ENCODE peak calls at places on chromosomes 16 and 17, in five cellular contexts. B is IMR-90, R is H9, V is GM12878, L is colonic mucosa. N is an unnamed sample.

GRCh38 chr16:87321336-87322107 is 4.3 kb upstream of the C16orf95 start:
- DNase-seq in B (no peak), R (no peak), V (no peak), L (no peak), N (no peak)

GRCh38 chr17:9529033-9529748 is 46.4 kb downstream of the STX8 start:
- DNase-seq in B (peak; percentile 56), R (no peak), V (no peak), L (no peak), N (peak; percentile 10)

GRCh38 chr17:72270530-72270929 is 149.7 kb downstream of the SOX9 start:
- DNase-seq in B (peak; percentile 3), R (no peak), V (no peak), L (no peak), N (no peak)

GRCh38 chr17:58391302-58391984 is 25.9 kb downstream of the RNF43 start:
- DNase-seq in B (no peak), R (no peak), V (no peak), L (peak; percentile 96), N (no peak)

GRCh38 chr17:6153416-6153815 is 83.2 kb downstream of the WSCD1 start:
- DNase-seq in B (no peak), R (no peak), V (no peak), L (no peak), N (no peak)

GRCh38 chr16:85309656-85310587 is 197.7 kb upstream of the CIBAR2 start:
- DNase-seq in B (no peak), R (peak; percentile 61), V (no peak), L (no peak), N (no peak)

GRCh38 chr17:30450125-30451027 is 26.8 kb upstream of the GOSR1 start:
- DNase-seq in B (peak; percentile 33), R (no peak), V (no peak), L (no peak), N (no peak)

GRCh38 chr17:58283674-58284612 is 3.2 kb upstream of the MPO start:
- DNase-seq in B (no peak), R (no peak), V (no peak), L (no peak), N (no peak)

GRCh38 chr17:11589706-11590105 is 8.6 kb upstream of the DNAH9 start:
- DNase-seq in B (no peak), R (peak; percentile 11), V (no peak), L (no peak), N (peak; percentile 16)

GRCh38 chr17:12959441-12959840 is 58.4 kb downstream of the ELAC2 start:
- DNase-seq in B (peak; percentile 69), R (no peak), V (no peak), L (no peak), N (no peak)

GRCh38 chr16:17419266-17419665 is 51.5 kb downstream of the XYLT1 start:
- DNase-seq in B (no peak), R (no peak), V (no peak), L (no peak), N (no peak)

GRCh38 chr16:19777061-19777460 is 59.0 kb downstream of the IQCK start:
- DNase-seq in B (no peak), R (no peak), V (no peak), L (no peak), N (no peak)

GRCh38 chr17:45092932-45093430 is 31.9 kb downstream of the NMT1 start:
- DNase-seq in B (peak; percentile 99), R (no peak), V (no peak), L (peak; percentile 47), N (no peak)

GRCh38 chr17:21355586-21355985 is 20.6 kb upstream of the KCNJ12 start:
- DNase-seq in B (no peak), R (no peak), V (no peak), L (no peak), N (no peak)

GRCh38 chr16:74811911-74812310 is 37.3 kb upstream of the FA2H start:
- DNase-seq in B (no peak), R (no peak), V (no peak), L (no peak), N (no peak)

GRCh38 chr17:28968914-28969295 is 17.6 kb upstream of the PHF12 start:
- DNase-seq in B (no peak), R (no peak), V (no peak), L (no peak), N (no peak)

GRCh38 chr17:60039509-60040442 is 38.9 kb downstream of the HEATR6 start:
- DNase-seq in B (no peak), R (no peak), V (no peak), L (no peak), N (no peak)

GRCh38 chr17:64401244-64401860 is 10.7 kb upstream of the PECAM1 start:
- DNase-seq in B (no peak), R (no peak), V (no peak), L (no peak), N (no peak)

GRCh38 chr16:86213427-86214205 is 296.7 kb upstream of the FOXF1 start:
- DNase-seq in B (no peak), R (no peak), V (no peak), L (no peak), N (no peak)

GRCh38 chr16:50234771-50235556 is 31.4 kb upstream of the ADCY7 start:
- DNase-seq in B (peak; percentile 67), R (no peak), V (no peak), L (no peak), N (no peak)

GRCh38 chr16:47064775-47065174 is 79.0 kb downstream of the NETO2 start:
- DNase-seq in B (no peak), R (peak; percentile 20), V (no peak), L (no peak), N (no peak)

DNA sequence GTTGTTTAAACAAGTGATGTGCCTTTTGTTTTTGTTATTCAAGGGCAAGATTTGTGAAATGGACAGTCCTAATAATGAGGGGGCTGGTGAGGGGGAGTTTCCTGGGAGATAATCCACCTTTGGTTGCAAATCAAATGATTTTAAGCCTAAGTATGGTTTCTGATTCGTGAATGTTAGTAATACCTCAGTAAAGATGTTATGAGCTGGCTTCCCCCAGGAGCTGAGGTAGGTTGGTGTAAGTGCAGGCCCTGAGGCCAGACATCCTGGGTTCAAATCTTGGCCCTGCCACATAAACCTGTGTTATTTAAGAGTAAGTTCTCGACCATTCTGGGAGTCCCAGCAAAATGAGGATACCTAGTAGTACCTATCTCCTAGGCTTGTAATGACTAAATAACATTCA is 1.5 kb downstream of the SNX29 start:
- DNase-seq in B (no peak), R (no peak), V (no peak), L (no peak), N (no peak)
- H3K9ac ChIP-seq in B (no peak overlapping the region), R (no peak overlapping the region), V (peak overlapping the region; percentile 79), L (peak overlapping the region; percentile 24), N (no peak overlapping the region)

DNA sequence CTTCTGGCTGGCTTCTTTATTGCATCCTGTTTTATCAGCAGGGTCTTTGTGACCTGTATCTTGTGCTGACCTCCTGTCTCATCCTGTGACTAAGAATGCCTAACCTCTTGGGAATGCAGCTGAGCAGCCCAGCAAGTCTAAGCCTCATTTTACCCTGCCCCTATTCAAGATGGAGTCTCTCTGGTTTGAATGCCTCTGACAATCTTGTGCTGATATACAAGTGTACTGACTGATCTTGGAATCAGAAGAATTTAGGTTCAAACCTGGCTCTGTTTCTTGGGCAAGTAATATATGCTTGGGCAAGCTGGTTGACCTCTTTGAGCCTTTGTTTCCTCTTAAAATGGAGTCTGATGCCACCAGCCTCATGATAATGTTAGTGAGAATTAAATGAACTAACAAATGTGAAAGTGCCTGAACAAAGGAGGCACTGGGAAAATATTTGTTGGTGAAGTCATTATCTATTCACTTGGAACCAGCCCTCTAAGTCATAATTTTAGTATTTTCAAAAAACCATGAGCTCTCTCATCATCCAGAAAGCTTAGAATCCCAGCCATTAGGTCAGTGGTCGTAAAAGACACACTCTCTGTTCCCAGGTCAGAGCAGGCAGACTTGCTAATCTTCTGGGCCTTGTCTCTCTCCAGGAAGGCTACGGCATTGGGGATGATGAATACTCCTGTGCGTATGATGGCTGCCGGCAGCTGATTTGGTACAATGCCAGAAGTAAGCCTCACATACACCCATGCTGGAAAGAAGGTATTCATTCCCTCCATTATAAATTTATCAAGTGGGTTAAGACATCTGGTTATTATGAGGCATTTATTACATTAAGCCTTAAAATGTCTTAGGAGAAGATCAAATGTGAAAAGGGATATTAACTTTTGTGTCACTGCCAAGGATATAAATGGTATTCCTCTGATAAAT is 18.1 kb upstream of the ARL2BP start:
- DNase-seq in B (no peak), R (no peak), V (no peak), L (no peak), N (no peak)
- H3K27ac ChIP-seq in B (no peak overlapping the region), R (no peak overlapping the region), V (no peak overlapping the region), L (no peak overlapping the region), N (no peak overlapping the region)

GRCh38 chr16:88511060-88511459 is 58.0 kb downstream of the ZFPM1 start:
- DNase-seq in B (no peak), R (no peak), V (no peak), L (no peak), N (no peak)

GRCh38 chr16:88510091-88510719 is 57.1 kb downstream of the ZFPM1 start:
- DNase-seq in B (no peak), R (no peak), V (no peak), L (no peak), N (peak; percentile 5)

GRCh38 chr16:88508376-88508867 is 55.3 kb downstream of the ZFPM1 start:
- DNase-seq in B (no peak), R (no peak), V (no peak), L (no peak), N (no peak)

GRCh38 chr16:88508868-88509748 is 56.0 kb downstream of the ZFPM1 start:
- DNase-seq in B (no peak), R (no peak), V (no peak), L (peak; percentile 81), N (no peak)

DNA sequence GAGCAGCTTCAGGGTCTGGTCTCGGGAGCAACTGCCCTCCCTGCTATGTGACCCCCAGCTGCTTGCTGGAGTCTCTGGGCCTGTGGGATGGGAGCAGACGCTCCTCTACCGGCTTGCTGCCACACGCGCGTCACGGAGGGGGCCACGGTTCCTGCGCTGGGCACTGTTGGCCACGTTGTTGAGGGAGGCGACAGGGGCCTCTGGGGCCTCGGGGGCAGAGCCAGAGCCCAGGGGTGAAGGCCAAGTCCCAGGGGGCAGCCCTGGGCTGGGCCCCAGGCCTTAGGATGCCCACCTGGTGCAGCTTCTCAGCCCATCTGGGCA is 56.6 kb downstream of the ZFPM1 start:
- DNase-seq in B (no peak), R (no peak), V (no peak), L (no peak), N (no peak)
- H3K9me3 ChIP-seq in B (no peaks in the 10 kb centered on the region), R (no peaks in the 10 kb centered on the region), V (no peaks in the 10 kb centered on the region), L (no peaks in the 10 kb centered on the region), N (no peaks in the 10 kb centered on the region)

DNA sequence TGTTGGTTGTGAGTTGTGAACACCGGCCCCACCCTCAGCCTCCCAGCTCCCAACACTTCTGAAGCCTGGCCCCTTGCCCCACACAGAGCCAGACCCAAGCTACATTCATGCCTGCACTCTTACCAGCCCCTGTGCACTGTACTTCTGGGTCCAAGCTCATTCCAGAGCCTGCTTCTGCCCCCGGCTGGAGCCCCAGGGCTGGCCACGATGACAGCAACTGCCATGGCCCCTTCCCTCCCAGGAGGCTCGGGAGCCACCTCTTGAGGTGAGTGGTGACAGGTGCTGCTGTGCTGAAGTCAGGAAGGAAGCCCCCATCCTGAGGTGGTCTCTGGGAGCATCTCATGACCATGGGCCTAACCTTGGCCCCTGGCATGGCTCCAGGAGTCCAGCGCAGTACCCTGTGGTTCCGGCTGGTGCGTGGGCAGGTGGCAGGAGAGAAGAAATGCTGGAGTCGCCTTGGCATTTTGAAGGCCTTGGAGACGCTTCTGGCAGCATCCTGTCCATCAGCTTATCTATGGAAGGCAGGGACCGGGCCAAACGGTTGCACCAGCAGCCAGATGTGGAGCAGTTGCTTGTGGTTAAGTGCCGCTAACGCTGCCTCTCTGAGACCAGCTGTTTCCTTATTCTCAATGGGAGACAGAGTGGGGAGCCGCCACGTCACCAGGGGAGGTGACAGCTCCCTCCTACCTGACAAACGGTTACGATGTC is 3.9 kb upstream of the CDT1 start:
- DNase-seq in B (no peak), R (peak; percentile 19), V (no peak), L (no peak), N (no peak)
- H3K9ac ChIP-seq in B (no peak overlapping the region), R (no peak overlapping the region), V (no peak overlapping the region), L (no peak overlapping the region), N (no peak overlapping the region)

N was measured in SK-N-MC.